ENCODE peak calls at places on chromosomes 16 and 17, in six cellular contexts. Z, V, G, Q, F and O are unnamed samples.

GRCh38 chr17:601462-602303 is 113.0 kb downstream of the VPS53 start:
- DNase-seq in G (no peak), V (peak; percentile 50), Q (peak; percentile 81), Z (no peak), F (no peak), O (no peak)

GRCh38 chr16:30120340-30121105 is 2.5 kb downstream of the MAPK3 start:
- DNase-seq in V (no peak), Z (no peak), F (no peak), Q (no peak), G (no peak), O (no peak)

GRCh38 chr16:63938661-63939060 is 1183.2 kb downstream of the CDH11 start:
- DNase-seq in Q (no peak), V (no peak), F (no peak), Z (no peak), G (no peak), O (no peak)

GRCh38 chr17:40541060-40541872 is 24.0 kb downstream of the CCR7 start:
- DNase-seq in V (no peak), F (no peak), G (no peak), Z (no peak), Q (peak; percentile 83), O (no peak)

GRCh38 chr17:42748202-42748905 is 3.5 kb upstream of the EZH1 start:
- DNase-seq in Z (no peak), Q (no peak), G (no peak), V (peak; percentile 7), F (no peak), O (no peak)

GRCh38 chr17:27153005-27153404 is 140.9 kb upstream of the WSB1 start:
- DNase-seq in V (peak; percentile 3), G (no peak), Q (no peak), F (no peak), Z (no peak), O (no peak)

GRCh38 chr16:53741546-53741945 is 37.6 kb downstream of the FTO start:
- DNase-seq in Q (no peak), F (no peak), Z (no peak), G (no peak), V (no peak), O (no peak)

GRCh38 chr17:46195217-46195855 is 2.1 kb upstream of the KANSL1 start:
- DNase-seq in V (no peak), F (no peak), G (no peak), Q (no peak), Z (no peak), O (no peak)

GRCh38 chr17:50210249-50211225 is 9.1 kb upstream of the COL1A1 start:
- DNase-seq in Z (no peak), G (no peak), F (no peak), Q (peak; percentile 94), V (peak; percentile 97), O (no peak)

GRCh38 chr17:9467518-9467917 is 108.1 kb downstream of the STX8 start:
- DNase-seq in Q (peak; percentile 8), G (no peak), F (no peak), Z (no peak), V (peak; percentile 6), O (no peak)

GRCh38 chr17:75845058-75845711 is 981 bp upstream of the UNC13D start:
- DNase-seq in Z (peak; percentile 85), Q (peak; percentile 97), F (peak; percentile 55), G (peak; percentile 59), V (peak; percentile 84), O (peak; percentile 48)

GRCh38 chr16:81189100-81189664 is 49.3 kb upstream of the BCO1 start:
- DNase-seq in G (no peak), F (no peak), Z (no peak), V (peak; percentile 48), Q (peak; percentile 94), O (no peak)

GRCh38 chr16:65758620-65759019 is 607.9 kb upstream of the CDH5 start:
- DNase-seq in G (no peak), F (no peak), V (no peak), Z (no peak), Q (no peak), O (no peak)

GRCh38 chr17:76702941-76703637 is 7.7 kb downstream of the MXRA7 start:
- DNase-seq in F (no peak), V (no peak), Z (no peak), Q (no peak), G (no peak), O (no peak)

GRCh38 chr16:73063284-73063733 is 15.4 kb upstream of the ZFHX3 start:
- DNase-seq in G (no peak), V (no peak), Z (no peak), F (no peak), Q (peak; percentile 84), O (no peak)

GRCh38 chr16:54447606-54448440 is 161.2 kb upstream of the IRX3 start:
- DNase-seq in F (no peak), Q (no peak), G (no peak), V (peak; percentile 97), Z (no peak), O (no peak)

GRCh38 chr17:46832945-46833839 is 14.7 kb upstream of the WNT3 start:
- DNase-seq in V (peak; percentile 96), G (no peak), Z (peak; percentile 61), F (no peak), Q (no peak), O (no peak)

GRCh38 chr16:49460786-49461470 is 87.3 kb downstream of the C16orf78 start:
- DNase-seq in F (peak; percentile 1), Z (no peak), V (no peak), G (no peak), Q (no peak), O (no peak)

GRCh38 chr17:59812139-59812538 is 80.6 kb downstream of the TUBD1 start:
- DNase-seq in G (peak; percentile 30), F (no peak), Z (no peak), V (no peak), Q (no peak), O (peak; percentile 71)

GRCh38 chr17:34252138-34252889 is 2.8 kb upstream of the CCL2 start:
- DNase-seq in Q (peak; percentile 99), G (peak; percentile 29), V (peak; percentile 88), F (no peak), Z (no peak), O (peak; percentile 59)

GRCh38 chr17:2878751-2879254 is 82.6 kb downstream of the RAP1GAP2 start:
- DNase-seq in V (no peak), F (no peak), Q (no peak), G (no peak), Z (no peak), O (no peak)

GRCh38 chr17:63786117-63786516 is 12.1 kb downstream of the DDX42 start:
- DNase-seq in V (no peak), Z (no peak), F (no peak), G (no peak), Q (no peak), O (no peak)

GRCh38 chr16:70467113-70467512 is 12.7 kb downstream of the FCSK start:
- DNase-seq in G (no peak), F (no peak), Z (no peak), V (no peak), Q (no peak), O (no peak)

GRCh38 chr17:6161456-6161855 is 91.3 kb downstream of the WSCD1 start:
- DNase-seq in Z (no peak), F (no peak), V (no peak), Q (no peak), G (no peak), O (no peak)

GRCh38 chr17:61756561-61756960 is 106.8 kb downstream of the BRIP1 start:
- DNase-seq in Q (no peak), G (no peak), F (no peak), V (no peak), Z (no peak), O (no peak)

GRCh38 chr17:48892940-48893645 is 506 bp downstream of the ATP5MC1 start:
- DNase-seq in Q (no peak), G (no peak), V (peak; percentile 42), Z (no peak), F (no peak), O (no peak)

GRCh38 chr16:49127103-49127502 is 154.5 kb downstream of the CBLN1 start:
- DNase-seq in G (no peak), F (no peak), Z (no peak), Q (no peak), V (no peak), O (no peak)

GRCh38 chr16:81864646-81865382 is 85.7 kb downstream of the PLCG2 start:
- DNase-seq in G (no peak), Z (no peak), F (no peak), Q (no peak), V (no peak), O (no peak)

GRCh38 chr16:76226011-76226410 is 51.2 kb upstream of the CNTNAP4 start:
- DNase-seq in V (no peak), Z (no peak), G (no peak), Q (no peak), F (no peak), O (no peak)

GRCh38 chr17:75996665-75997590 is 3.7 kb upstream of the CDK3 start:
- DNase-seq in V (peak; percentile 82), G (no peak), Z (no peak), F (no peak), Q (no peak), O (peak; percentile 86)

GRCh38 chr17:67503184-67503583 is 126.1 kb downstream of the PITPNC1 start:
- DNase-seq in G (no peak), Q (peak; percentile 65), Z (no peak), V (peak; percentile 62), F (no peak), O (no peak)